ENCODE peak calls at places on chromosomes 13 and 19, in eight cellular contexts. H is brain microvascular endothelial cell, E is lower lobe of right lung, T is neural progenitor cell, Z is PC-9, R is posterior vena cava, G is astrocyte of the spinal cord, O is NCI-H524. N is an unnamed sample.

GRCh38 chr19:50362030-50362412 is 3.4 kb downstream of the NAPSA start:
- DNase-seq in T (no peak), G (no peak), R (peak), H (no peak), O (no peak), E (peak), Z (no peak), N (no peak)

GRCh38 chr13:109332501-109333499 is 453.6 kb downstream of the IRS2 start:
- DNase-seq in O (peak), G (no peak), R (no peak), H (no peak), E (no peak), T (no peak), Z (no peak), N (no peak)

GRCh38 chr19:39438270-39438934 is 2.7 kb upstream of the RPS16 start:
- DNase-seq in R (no peak), G (no peak), E (no peak), Z (peak), H (peak), T (no peak), O (no peak), N (no peak)

GRCh38 chr19:46495789-46496099 is at the start of gene PNMA8B:
- DNase-seq in Z (no peak), G (peak), T (peak), H (peak), R (peak), O (peak), E (peak), N (peak)

GRCh38 chr19:18049390-18049789 is 37.3 kb downstream of the IL12RB1 start:
- DNase-seq in G (peak), E (peak), H (peak), T (no peak), O (no peak), Z (no peak), R (peak), N (no peak)

GRCh38 chr13:109684084-109684835 is 102.1 kb downstream of the IRS2 start:
- DNase-seq in G (no peak), H (no peak), Z (no peak), T (no peak), R (no peak), E (no peak), O (no peak), N (no peak)

GRCh38 chr13:110471833-110472162 is 89.7 kb downstream of the RAB20 start:
- DNase-seq in G (peak), T (no peak), E (peak), R (no peak), O (no peak), Z (no peak), H (peak), N (no peak)

GRCh38 chr13:105047676-105048295 is 1487.7 kb downstream of the EFNB2 start:
- DNase-seq in H (no peak), O (no peak), Z (no peak), E (no peak), G (peak), R (no peak), T (no peak), N (no peak)

GRCh38 chr19:8079988-8080387 is 27.4 kb downstream of the CCL25 start:
- DNase-seq in O (no peak), T (no peak), Z (no peak), R (no peak), E (no peak), G (no peak), H (no peak), N (no peak)

GRCh38 chr19:51628153-51628939 is 1.9 kb downstream of the SIGLEC5 start:
- DNase-seq in Z (no peak), H (no peak), R (no peak), T (no peak), O (no peak), E (no peak), G (no peak), N (no peak)

GRCh38 chr19:52237771-52238400 is 31.5 kb upstream of the ZNF766 start:
- DNase-seq in G (peak), O (peak), R (no peak), T (peak), Z (peak), H (peak), E (peak), N (peak)

GRCh38 chr19:4910594-4911273 is 1.4 kb downstream of the UHRF1 start:
- DNase-seq in O (no peak), Z (peak), H (peak), G (peak), E (no peak), R (no peak), T (peak), N (no peak)

GRCh38 chr19:4229179-4229931 is at the start of gene EBI3:
- DNase-seq in O (no peak), E (no peak), T (no peak), Z (peak), H (peak), R (no peak), G (peak), N (no peak)

GRCh38 chr19:1061987-1062386 is 5.0 kb upstream of the ARHGAP45 start:
- DNase-seq in Z (no peak), T (no peak), O (no peak), H (no peak), G (no peak), E (peak), R (no peak), N (no peak)

GRCh38 chr13:109209526-109209925 is 576.9 kb downstream of the IRS2 start:
- DNase-seq in T (no peak), E (no peak), R (no peak), G (no peak), Z (no peak), O (no peak), H (no peak), N (no peak)

GRCh38 chr13:109704771-109705628 is 81.4 kb downstream of the IRS2 start:
- DNase-seq in R (peak), E (peak), Z (peak), T (no peak), O (no peak), G (no peak), H (no peak), N (no peak)